ENCODE peak calls at places on chromosome 18, in four cellular contexts. One of them, this sample, is unnamed.

GRCh38 chr18:32324173-32324572 is 134.3 kb downstream of the MEP1B start:
- DNase-seq in CD8-positive, alpha-beta T cell: no peak
- DNase-seq in thoracic aorta: no peak
- DNase-seq in prostate gland: no peak
- DNase-seq in this sample: no peak

GRCh38 chr18:484749-485464 is 15.6 kb downstream of the COLEC12 start:
- DNase-seq in CD8-positive, alpha-beta T cell: no peak
- DNase-seq in thoracic aorta: no peak
- DNase-seq in prostate gland: no peak
- DNase-seq in this sample: no peak

GRCh38 chr18:43620936-43621335 is 343.6 kb upstream of the SYT4 start:
- DNase-seq in CD8-positive, alpha-beta T cell: no peak
- DNase-seq in thoracic aorta: no peak
- DNase-seq in prostate gland: no peak
- DNase-seq in this sample: no peak

GRCh38 chr18:41756141-41756540 is 198.9 kb upstream of the PIK3C3 start:
- DNase-seq in CD8-positive, alpha-beta T cell: no peak
- DNase-seq in thoracic aorta: no peak
- DNase-seq in prostate gland: no peak
- DNase-seq in this sample: no peak

GRCh38 chr18:8001711-8002110 is 434.6 kb downstream of the PTPRM start:
- DNase-seq in CD8-positive, alpha-beta T cell: no peak
- DNase-seq in thoracic aorta: no peak
- DNase-seq in prostate gland: no peak
- DNase-seq in this sample: no peak

GRCh38 chr18:58221060-58221725 is 177.2 kb downstream of the NEDD4L start:
- DNase-seq in CD8-positive, alpha-beta T cell: no peak
- DNase-seq in thoracic aorta: no peak
- DNase-seq in prostate gland: peak; percentile 70
- DNase-seq in this sample: no peak

GRCh38 chr18:8948471-8949149 is 153.9 kb upstream of the NDUFV2 start:
- DNase-seq in CD8-positive, alpha-beta T cell: no peak
- DNase-seq in thoracic aorta: no peak
- DNase-seq in prostate gland: no peak
- DNase-seq in this sample: no peak

GRCh38 chr18:7741640-7742039 is 174.5 kb downstream of the PTPRM start:
- DNase-seq in CD8-positive, alpha-beta T cell: no peak
- DNase-seq in thoracic aorta: no peak
- DNase-seq in prostate gland: no peak
- DNase-seq in this sample: no peak

GRCh38 chr18:13455470-13455869 is 236.9 kb downstream of the LDLRAD4 start:
- DNase-seq in CD8-positive, alpha-beta T cell: no peak
- DNase-seq in thoracic aorta: no peak
- DNase-seq in prostate gland: no peak
- DNase-seq in this sample: no peak

GRCh38 chr18:45019469-45019868 is 338.8 kb downstream of the SETBP1 start:
- DNase-seq in CD8-positive, alpha-beta T cell: no peak
- DNase-seq in thoracic aorta: no peak
- DNase-seq in prostate gland: no peak
- DNase-seq in this sample: no peak

GRCh38 chr18:68839701-68840100 is 41.8 kb downstream of the CCDC102B start:
- DNase-seq in CD8-positive, alpha-beta T cell: no peak
- DNase-seq in thoracic aorta: no peak
- DNase-seq in prostate gland: no peak
- DNase-seq in this sample: no peak

GRCh38 chr18:67794512-67794911 is 278.0 kb upstream of the DSEL start:
- DNase-seq in CD8-positive, alpha-beta T cell: no peak
- DNase-seq in thoracic aorta: no peak
- DNase-seq in prostate gland: no peak
- DNase-seq in this sample: no peak

GRCh38 chr18:9914584-9915290 is 921 bp downstream of the VAPA start:
- DNase-seq in CD8-positive, alpha-beta T cell: peak; percentile 76
- DNase-seq in thoracic aorta: peak; percentile 49
- DNase-seq in prostate gland: peak; percentile 71
- DNase-seq in this sample: peak; percentile 85

GRCh38 chr18:31741096-31741735 is 19.5 kb downstream of the SLC25A52 start:
- DNase-seq in CD8-positive, alpha-beta T cell: peak; percentile 58
- DNase-seq in thoracic aorta: peak; percentile 17
- DNase-seq in prostate gland: peak; percentile 44
- DNase-seq in this sample: no peak

GRCh38 chr18:8990276-8991031 is 112.0 kb upstream of the NDUFV2 start:
- DNase-seq in CD8-positive, alpha-beta T cell: no peak
- DNase-seq in thoracic aorta: no peak
- DNase-seq in prostate gland: no peak
- DNase-seq in this sample: peak; percentile 79

GRCh38 chr18:75316826-75317225 is 106.2 kb downstream of the TSHZ1 start:
- DNase-seq in CD8-positive, alpha-beta T cell: no peak
- DNase-seq in thoracic aorta: no peak
- DNase-seq in prostate gland: no peak
- DNase-seq in this sample: no peak

GRCh38 chr18:72530622-72531021 is 13.5 kb downstream of the CBLN2 start:
- DNase-seq in CD8-positive, alpha-beta T cell: no peak
- DNase-seq in thoracic aorta: no peak
- DNase-seq in prostate gland: no peak
- DNase-seq in this sample: no peak

GRCh38 chr18:56662502-56662901 is 11.3 kb downstream of the WDR7 start:
- DNase-seq in CD8-positive, alpha-beta T cell: no peak
- DNase-seq in thoracic aorta: no peak
- DNase-seq in prostate gland: no peak
- DNase-seq in this sample: no peak

GRCh38 chr18:21327101-21327500 is 85.1 kb downstream of the GREB1L start:
- DNase-seq in CD8-positive, alpha-beta T cell: no peak
- DNase-seq in thoracic aorta: no peak
- DNase-seq in prostate gland: no peak
- DNase-seq in this sample: no peak

GRCh38 chr18:59861009-59861408 is 38.8 kb upstream of the PMAIP1 start:
- DNase-seq in CD8-positive, alpha-beta T cell: no peak
- DNase-seq in thoracic aorta: no peak
- DNase-seq in prostate gland: no peak
- DNase-seq in this sample: no peak

GRCh38 chr18:65547046-65547445 is 203.8 kb upstream of the CDH7 start:
- DNase-seq in CD8-positive, alpha-beta T cell: no peak
- DNase-seq in thoracic aorta: no peak
- DNase-seq in prostate gland: no peak
- DNase-seq in this sample: no peak

GRCh38 chr18:66344227-66344626 is 259.7 kb downstream of the CDH19 start:
- DNase-seq in CD8-positive, alpha-beta T cell: no peak
- DNase-seq in thoracic aorta: no peak
- DNase-seq in prostate gland: no peak
- DNase-seq in this sample: no peak

GRCh38 chr18:6722680-6723079 is 6.8 kb upstream of the ARHGAP28 start:
- DNase-seq in CD8-positive, alpha-beta T cell: no peak
- DNase-seq in thoracic aorta: no peak
- DNase-seq in prostate gland: no peak
- DNase-seq in this sample: no peak

GRCh38 chr18:12334280-12335262 is 26.5 kb downstream of the TUBB6 start:
- DNase-seq in CD8-positive, alpha-beta T cell: no peak
- DNase-seq in thoracic aorta: no peak
- DNase-seq in prostate gland: no peak
- DNase-seq in this sample: no peak

GRCh38 chr18:12335503-12335902 is 27.5 kb downstream of the TUBB6 start:
- DNase-seq in CD8-positive, alpha-beta T cell: no peak
- DNase-seq in thoracic aorta: no peak
- DNase-seq in prostate gland: no peak
- DNase-seq in this sample: no peak

GRCh38 chr18:12336251-12336650 is 28.2 kb downstream of the TUBB6 start:
- DNase-seq in CD8-positive, alpha-beta T cell: no peak
- DNase-seq in thoracic aorta: no peak
- DNase-seq in prostate gland: no peak
- DNase-seq in this sample: no peak

GRCh38 chr18:12336887-12337286 is 28.8 kb downstream of the TUBB6 start:
- DNase-seq in CD8-positive, alpha-beta T cell: no peak
- DNase-seq in thoracic aorta: no peak
- DNase-seq in prostate gland: no peak
- DNase-seq in this sample: no peak

DNA sequence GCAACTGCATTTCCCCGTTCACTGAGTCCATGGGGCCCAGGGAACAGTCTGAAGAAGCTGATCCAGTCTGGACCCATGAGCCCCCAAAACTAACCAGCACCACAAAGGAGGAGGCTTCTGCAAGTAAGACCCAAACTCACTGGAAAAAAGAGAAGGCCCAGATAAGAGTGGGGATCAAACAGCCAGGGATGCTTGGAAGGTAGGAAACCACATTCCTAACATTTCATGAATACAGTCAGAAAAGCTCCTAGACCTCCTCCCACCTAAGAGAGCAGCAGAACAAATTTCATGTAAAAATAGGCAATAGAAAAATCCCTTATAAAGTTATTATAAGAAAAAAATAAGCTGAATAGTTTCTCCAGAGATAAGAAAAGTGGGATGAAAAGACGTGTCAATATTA is 30.3 kb downstream of the TUBB6 start:
- DNase-seq in CD8-positive, alpha-beta T cell: no peak
- DNase-seq in thoracic aorta: no peak
- DNase-seq in prostate gland: no peak
- DNase-seq in this sample: no peak
- H3K36me3 ChIP-seq in CD8-positive, alpha-beta T cell: peaks cover 12% of the 10 kb centered on the region
- H3K36me3 ChIP-seq in thoracic aorta: peaks cover 23% of the 10 kb centered on the region
- H3K36me3 ChIP-seq in prostate gland: no peaks in the 10 kb centered on the region
- H3K36me3 ChIP-seq in this sample: no peaks in the 10 kb centered on the region

GRCh38 chr18:50666536-50666935 is 106.6 kb downstream of the MAPK4 start:
- DNase-seq in CD8-positive, alpha-beta T cell: no peak
- DNase-seq in thoracic aorta: no peak
- DNase-seq in prostate gland: no peak
- DNase-seq in this sample: no peak

GRCh38 chr18:50662775-50663383 is 103.0 kb downstream of the MAPK4 start:
- DNase-seq in CD8-positive, alpha-beta T cell: no peak
- DNase-seq in thoracic aorta: no peak
- DNase-seq in prostate gland: no peak
- DNase-seq in this sample: peak; percentile 33

GRCh38 chr18:50663626-50664441 is 103.9 kb downstream of the MAPK4 start:
- DNase-seq in CD8-positive, alpha-beta T cell: no peak
- DNase-seq in thoracic aorta: no peak
- DNase-seq in prostate gland: no peak
- DNase-seq in this sample: peak; percentile 18

GRCh38 chr18:50665519-50665918 is 105.6 kb downstream of the MAPK4 start:
- DNase-seq in CD8-positive, alpha-beta T cell: no peak
- DNase-seq in thoracic aorta: no peak
- DNase-seq in prostate gland: no peak
- DNase-seq in this sample: no peak

GRCh38 chr18:50665015-50665414 is 105.1 kb downstream of the MAPK4 start:
- DNase-seq in CD8-positive, alpha-beta T cell: no peak
- DNase-seq in thoracic aorta: no peak
- DNase-seq in prostate gland: no peak
- DNase-seq in this sample: no peak
- H3K27ac ChIP-seq in CD8-positive, alpha-beta T cell: no peak overlapping the region
- H3K27ac ChIP-seq in thoracic aorta: no peak overlapping the region
- H3K27ac ChIP-seq in prostate gland: no peak overlapping the region
- H3K27ac ChIP-seq in this sample: no peak overlapping the region

GRCh38 chr18:2952605-2953004 is 60.3 kb downstream of the LPIN2 start:
- DNase-seq in CD8-positive, alpha-beta T cell: no peak
- DNase-seq in thoracic aorta: no peak
- DNase-seq in prostate gland: no peak
- DNase-seq in this sample: no peak
- H3K36me3 ChIP-seq in CD8-positive, alpha-beta T cell: peaks cover 41% of the 10 kb centered on the region
- H3K36me3 ChIP-seq in thoracic aorta: peaks cover 29% of the 10 kb centered on the region
- H3K36me3 ChIP-seq in prostate gland: no peaks in the 10 kb centered on the region
- H3K36me3 ChIP-seq in this sample: peaks cover 6% of the 10 kb centered on the region

DNA sequence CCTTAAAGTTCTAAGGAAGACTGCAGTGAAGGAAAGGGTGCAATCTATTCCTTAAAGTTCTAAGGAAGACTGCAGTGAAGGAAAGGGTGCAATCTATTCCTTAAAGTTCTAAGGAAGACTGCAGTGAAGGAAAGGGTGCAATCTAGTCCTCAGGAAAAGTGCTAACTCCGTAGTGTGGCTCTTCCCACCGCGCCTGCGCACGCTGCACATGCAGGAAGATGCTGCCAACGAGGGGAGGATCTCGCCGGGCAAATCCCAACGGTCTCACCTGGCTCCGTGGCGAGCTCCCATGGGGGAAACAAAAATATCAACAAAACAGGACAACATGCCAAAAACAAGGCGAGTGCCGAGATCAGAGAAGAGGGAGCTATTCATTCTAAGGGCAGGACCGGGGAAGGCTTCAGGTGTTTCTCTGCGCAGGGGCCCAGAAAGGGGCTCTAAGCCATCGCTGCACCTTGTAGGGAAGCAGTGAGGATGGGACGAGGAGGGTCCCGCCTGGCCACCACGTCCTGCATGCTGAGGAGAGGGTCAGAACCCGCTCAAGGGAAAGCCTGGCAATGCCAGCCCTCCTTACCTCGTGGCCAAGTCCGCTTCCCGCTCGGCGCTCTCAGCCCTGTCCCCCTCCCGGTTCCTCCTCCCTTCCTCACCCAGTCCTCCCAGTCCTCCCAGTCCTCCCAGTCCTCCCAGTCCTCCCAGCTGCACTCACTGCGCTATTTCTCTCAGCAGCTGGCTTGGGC is 24.5 kb downstream of the TIMM21 start:
- DNase-seq in CD8-positive, alpha-beta T cell: no peak
- DNase-seq in thoracic aorta: no peak
- DNase-seq in prostate gland: no peak
- DNase-seq in this sample: no peak
- H3K27ac ChIP-seq in CD8-positive, alpha-beta T cell: no peak overlapping the region
- H3K27ac ChIP-seq in thoracic aorta: no peak overlapping the region
- H3K27ac ChIP-seq in prostate gland: no peak overlapping the region
- H3K27ac ChIP-seq in this sample: no peak overlapping the region

GRCh38 chr18:48745293-48745692 is 205.5 kb downstream of the SMAD7 start:
- DNase-seq in CD8-positive, alpha-beta T cell: no peak
- DNase-seq in thoracic aorta: no peak
- DNase-seq in prostate gland: no peak
- DNase-seq in this sample: no peak
- H3K36me3 ChIP-seq in CD8-positive, alpha-beta T cell: no peaks in the 10 kb centered on the region
- H3K36me3 ChIP-seq in thoracic aorta: no peaks in the 10 kb centered on the region
- H3K36me3 ChIP-seq in prostate gland: no peaks in the 10 kb centered on the region
- H3K36me3 ChIP-seq in this sample: no peaks in the 10 kb centered on the region

GRCh38 chr18:26656944-26657536 is 108.7 kb upstream of the KCTD1 start:
- DNase-seq in CD8-positive, alpha-beta T cell: no peak
- DNase-seq in thoracic aorta: no peak
- DNase-seq in prostate gland: peak; percentile 75
- DNase-seq in this sample: no peak
- H3K27ac ChIP-seq in CD8-positive, alpha-beta T cell: no peak overlapping the region
- H3K27ac ChIP-seq in thoracic aorta: peak overlapping the region; percentile 80
- H3K27ac ChIP-seq in prostate gland: peak overlapping the region; percentile 97
- H3K27ac ChIP-seq in this sample: peak overlapping the region; percentile 43

DNA sequence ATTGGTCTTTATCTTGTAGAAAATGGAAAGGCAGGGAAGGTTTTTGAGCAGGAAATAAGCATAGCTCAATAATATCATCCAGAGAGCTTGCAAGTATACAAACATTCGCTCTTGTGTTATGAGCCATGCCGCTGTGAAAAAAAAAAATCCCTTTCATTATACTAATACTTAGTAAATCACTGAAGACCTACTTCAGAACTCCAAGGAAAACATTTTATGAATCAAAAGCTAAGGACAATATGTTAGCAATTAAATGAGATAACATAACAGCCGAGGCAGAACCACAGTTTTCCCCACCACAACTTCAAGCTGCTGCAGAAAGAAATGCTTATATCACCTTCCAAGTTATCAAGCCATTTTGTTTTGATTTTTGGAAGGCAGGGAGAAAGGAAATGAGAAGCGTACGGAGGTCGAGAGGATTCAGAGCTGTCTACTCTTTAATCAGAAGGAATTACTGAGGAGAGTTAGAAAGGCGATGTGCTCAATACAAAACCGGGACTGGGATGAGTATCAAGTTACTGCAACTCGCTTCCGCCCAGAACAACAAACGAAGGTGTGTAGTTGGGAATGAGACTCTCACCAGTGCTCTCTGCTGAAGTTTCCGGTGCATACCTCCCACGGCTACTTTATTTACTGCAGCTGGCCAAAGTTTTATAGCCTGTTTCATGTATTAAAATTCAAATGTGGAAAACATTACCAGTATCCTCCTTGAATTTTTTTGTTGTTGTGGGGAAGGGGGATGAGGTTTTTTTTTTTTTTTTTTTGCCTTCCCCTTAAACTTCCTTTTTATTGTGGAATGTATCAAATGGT is 292.1 kb upstream of the CCDC68 start:
- DNase-seq in CD8-positive, alpha-beta T cell: no peak
- DNase-seq in thoracic aorta: no peak
- DNase-seq in prostate gland: peak; percentile 22
- DNase-seq in this sample: no peak
- H3K36me3 ChIP-seq in CD8-positive, alpha-beta T cell: no peaks in the 10 kb centered on the region
- H3K36me3 ChIP-seq in thoracic aorta: peaks cover 3% of the 10 kb centered on the region
- H3K36me3 ChIP-seq in prostate gland: no peaks in the 10 kb centered on the region
- H3K36me3 ChIP-seq in this sample: peaks cover 19% of the 10 kb centered on the region

This sample was measured in gastrocnemius medialis.